ENCODE peak calls at places on chromosome 17, in seven cellular contexts. L is esophagus muscularis mucosa, C is GM23338, H is left lung, S is RWPE1, D is mesenchymal stem cell, M is dorsolateral prefrontal cortex. U is an unnamed sample.

GRCh38 chr17:78258323-78259229 is 27.1 kb downstream of the TMEM235 start:
- DNase-seq in L (no peak), C (peak), H (peak), S (no peak), D (peak), M (no peak), U (no peak)

GRCh38 chr17:57442401-57442823 is 186.1 kb downstream of the MSI2 start:
- DNase-seq in L (no peak), C (no peak), H (no peak), S (no peak), D (peak), M (no peak), U (no peak)

GRCh38 chr17:45353047-45353446 is 36.2 kb upstream of the MAP3K14 start:
- DNase-seq in L (no peak), C (no peak), H (no peak), S (no peak), D (no peak), M (no peak), U (no peak)

GRCh38 chr17:45234641-45235040 is 13.0 kb downstream of the FMNL1 start:
- DNase-seq in L (no peak), C (peak), H (peak), S (no peak), D (no peak), M (no peak), U (no peak)

GRCh38 chr17:59427425-59427921 is 96.0 kb downstream of the YPEL2 start:
- DNase-seq in L (no peak), C (no peak), H (no peak), S (no peak), D (peak), M (peak), U (no peak)

GRCh38 chr17:34850964-34851363 is 110.3 kb downstream of the CCT6B start:
- DNase-seq in L (no peak), C (peak), H (no peak), S (no peak), D (no peak), M (no peak), U (no peak)

GRCh38 chr17:6713130-6713917 is at the start of gene SLC13A5:
- DNase-seq in L (no peak), C (peak), H (no peak), S (no peak), D (peak), M (no peak), U (no peak)

GRCh38 chr17:20994779-20995149 is 48.0 kb downstream of the USP22 start:
- DNase-seq in L (no peak), C (no peak), H (no peak), S (no peak), D (no peak), M (no peak), U (no peak)

GRCh38 chr17:8289103-8289397 is 580 bp downstream of the RANGRF start:
- DNase-seq in L (no peak), C (peak), H (peak), S (no peak), D (no peak), M (no peak), U (no peak)

GRCh38 chr17:41589301-41589700 is 2.6 kb upstream of the KRT14 start:
- DNase-seq in L (no peak), C (peak), H (no peak), S (no peak), D (no peak), M (no peak), U (no peak)

GRCh38 chr17:30363715-30364202 is 15.0 kb upstream of the CPD start:
- DNase-seq in L (no peak), C (no peak), H (no peak), S (peak), D (peak), M (no peak), U (peak)

GRCh38 chr17:81390029-81390428 is 5.2 kb upstream of the BAHCC1 start:
- DNase-seq in L (no peak), C (no peak), H (no peak), S (no peak), D (no peak), M (no peak), U (no peak)
- H3K27ac ChIP-seq in L (peak), C (no peak), H (no peak), S (peak), D (no peak), M (peak), U (no peak)

GRCh38 chr17:33506889-33507650 is 214.0 kb upstream of the ASIC2 start:
- DNase-seq in L (no peak), C (no peak), H (no peak), S (no peak), D (peak), M (no peak), U (no peak)
- H3K27ac ChIP-seq in L (no peak), C (no peak), H (peak), S (no peak), D (no peak), M (no peak), U (no peak)

GRCh38 chr17:67617304-67617899 is 100.3 kb upstream of the NOL11 start:
- DNase-seq in L (no peak), C (no peak), H (no peak), S (no peak), D (no peak), M (no peak), U (no peak)

GRCh38 chr17:67613961-67614360 is 103.8 kb upstream of the NOL11 start:
- DNase-seq in L (no peak), C (no peak), H (no peak), S (no peak), D (no peak), M (no peak), U (no peak)

GRCh38 chr17:67615011-67615561 is 102.7 kb upstream of the NOL11 start:
- DNase-seq in L (no peak), C (peak), H (no peak), S (no peak), D (no peak), M (no peak), U (no peak)

GRCh38 chr17:67619555-67619954 is 98.2 kb upstream of the NOL11 start:
- DNase-seq in L (no peak), C (no peak), H (no peak), S (no peak), D (no peak), M (no peak), U (no peak)

GRCh38 chr17:67615736-67616135 is 102.0 kb upstream of the NOL11 start:
- DNase-seq in L (no peak), C (no peak), H (no peak), S (no peak), D (no peak), M (no peak), U (no peak)
- H3K27ac ChIP-seq in L (no peak), C (no peak), H (no peak), S (peak), D (no peak), M (peak), U (no peak)

GRCh38 chr17:33534063-33534462 is 241.0 kb upstream of the ASIC2 start:
- DNase-seq in L (no peak), C (no peak), H (no peak), S (no peak), D (no peak), M (no peak), U (no peak)
- H3K27ac ChIP-seq in L (no peak), C (no peak), H (no peak), S (no peak), D (no peak), M (no peak), U (no peak)

U was measured in epithelial cell of prostate.